ENCODE peak calls at places on chromosomes 12 and 14, in four cellular contexts. One of them, this sample, is unnamed.

GRCh38 chr14:95431199-95432145 is 85.0 kb downstream of the SYNE3 start:
- DNase-seq in PC-9: no peak
- DNase-seq in HL-60: peak
- DNase-seq in fibroblast of lung: peak
- DNase-seq in this sample: no peak

GRCh38 chr12:561908-562593 is 101.2 kb downstream of the NINJ2 start:
- DNase-seq in PC-9: no peak
- DNase-seq in HL-60: peak
- DNase-seq in fibroblast of lung: no peak
- DNase-seq in this sample: no peak

GRCh38 chr12:50677858-50678257 is 86.0 kb upstream of the ATF1 start:
- DNase-seq in fibroblast of lung: peak
- DNase-seq in HL-60: no peak
- DNase-seq in PC-9: no peak
- DNase-seq in this sample: no peak

GRCh38 chr12:575129-575502 is 88.1 kb downstream of the NINJ2 start:
- DNase-seq in fibroblast of lung: no peak
- DNase-seq in PC-9: no peak
- DNase-seq in HL-60: no peak
- DNase-seq in this sample: no peak

GRCh38 chr12:321606-322326 is 59.1 kb upstream of the SLC6A13 start:
- DNase-seq in PC-9: peak
- DNase-seq in fibroblast of lung: peak
- DNase-seq in HL-60: no peak
- DNase-seq in this sample: no peak

GRCh38 chr14:88327497-88327896 is 4.4 kb upstream of the KCNK10 start:
- DNase-seq in fibroblast of lung: no peak
- DNase-seq in PC-9: no peak
- DNase-seq in HL-60: no peak
- DNase-seq in this sample: no peak

GRCh38 chr12:46998811-46999368 is 80.5 kb upstream of the PCED1B start:
- DNase-seq in HL-60: no peak
- DNase-seq in PC-9: peak
- DNase-seq in fibroblast of lung: peak
- DNase-seq in this sample: no peak

GRCh38 chr12:70719672-70720420 is 82.6 kb upstream of the PTPRB start:
- DNase-seq in fibroblast of lung: peak
- DNase-seq in PC-9: no peak
- DNase-seq in HL-60: peak
- DNase-seq in this sample: no peak

GRCh38 chr12:11621797-11622423 is 27.6 kb upstream of the ETV6 start:
- DNase-seq in PC-9: no peak
- DNase-seq in HL-60: peak
- DNase-seq in fibroblast of lung: no peak
- DNase-seq in this sample: no peak

GRCh38 chr12:74499192-74499591 is 38.4 kb upstream of the ATXN7L3B start:
- DNase-seq in fibroblast of lung: no peak
- DNase-seq in PC-9: no peak
- DNase-seq in HL-60: no peak
- DNase-seq in this sample: no peak

GRCh38 chr14:32578181-32578580 is 249.1 kb downstream of the AKAP6 start:
- DNase-seq in fibroblast of lung: no peak
- DNase-seq in PC-9: no peak
- DNase-seq in HL-60: no peak
- DNase-seq in this sample: no peak

GRCh38 chr12:4434299-4434698 is 11.3 kb downstream of the FGF6 start:
- DNase-seq in HL-60: no peak
- DNase-seq in fibroblast of lung: no peak
- DNase-seq in PC-9: no peak
- DNase-seq in this sample: no peak

GRCh38 chr12:31600252-31600651 is 9.3 kb upstream of the DENND5B start:
- DNase-seq in fibroblast of lung: no peak
- DNase-seq in HL-60: peak
- DNase-seq in PC-9: no peak
- DNase-seq in this sample: no peak
- TF ChIP-seq CTCF in fibroblast of lung: no peak
- TF ChIP-seq CTCF in HL-60: no peak
- TF ChIP-seq CTCF in PC-9: no peak
- TF ChIP-seq CTCF in this sample: no peak

GRCh38 chr14:85276829-85277228 is 253.1 kb upstream of the FLRT2 start:
- DNase-seq in HL-60: no peak
- DNase-seq in fibroblast of lung: no peak
- DNase-seq in PC-9: no peak
- DNase-seq in this sample: no peak
- TF ChIP-seq CTCF in HL-60: no peak
- TF ChIP-seq CTCF in fibroblast of lung: no peak
- TF ChIP-seq CTCF in PC-9: no peak
- TF ChIP-seq CTCF in this sample: no peak

DNA sequence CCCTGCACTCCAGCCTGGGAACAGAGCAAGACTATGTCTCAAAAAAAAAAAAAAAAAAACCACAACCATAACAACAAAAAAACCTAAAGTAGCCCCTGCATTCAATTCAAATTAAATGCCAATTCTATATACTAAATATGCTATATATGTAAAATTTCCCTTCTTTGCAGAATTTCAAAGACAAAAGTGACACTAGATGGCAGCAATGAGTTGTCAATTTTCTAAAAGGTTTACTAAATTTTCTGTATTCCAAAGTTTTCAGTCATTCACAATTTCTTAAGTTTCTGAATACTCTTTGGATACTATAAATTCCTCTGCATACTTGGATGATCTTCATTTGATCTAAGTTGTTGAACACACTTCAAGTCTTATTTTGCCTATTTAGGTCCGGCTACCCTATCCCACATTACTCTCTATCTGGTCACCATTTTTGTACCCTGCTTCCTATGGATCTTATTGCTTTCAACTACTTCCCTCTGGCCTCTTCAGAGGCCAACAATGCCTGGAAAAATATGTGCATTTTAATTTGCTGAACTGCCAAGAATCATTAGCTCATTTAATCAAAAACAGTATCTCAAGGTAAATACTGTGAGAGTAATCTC is 27.9 kb downstream of the HNRNPC start:
- DNase-seq in HL-60: no peak
- DNase-seq in PC-9: no peak
- DNase-seq in fibroblast of lung: peak
- DNase-seq in this sample: no peak
- TF ChIP-seq CTCF in HL-60: no peak
- TF ChIP-seq CTCF in PC-9: peak
- TF ChIP-seq CTCF in fibroblast of lung: no peak
- TF ChIP-seq CTCF in this sample: peak

DNA sequence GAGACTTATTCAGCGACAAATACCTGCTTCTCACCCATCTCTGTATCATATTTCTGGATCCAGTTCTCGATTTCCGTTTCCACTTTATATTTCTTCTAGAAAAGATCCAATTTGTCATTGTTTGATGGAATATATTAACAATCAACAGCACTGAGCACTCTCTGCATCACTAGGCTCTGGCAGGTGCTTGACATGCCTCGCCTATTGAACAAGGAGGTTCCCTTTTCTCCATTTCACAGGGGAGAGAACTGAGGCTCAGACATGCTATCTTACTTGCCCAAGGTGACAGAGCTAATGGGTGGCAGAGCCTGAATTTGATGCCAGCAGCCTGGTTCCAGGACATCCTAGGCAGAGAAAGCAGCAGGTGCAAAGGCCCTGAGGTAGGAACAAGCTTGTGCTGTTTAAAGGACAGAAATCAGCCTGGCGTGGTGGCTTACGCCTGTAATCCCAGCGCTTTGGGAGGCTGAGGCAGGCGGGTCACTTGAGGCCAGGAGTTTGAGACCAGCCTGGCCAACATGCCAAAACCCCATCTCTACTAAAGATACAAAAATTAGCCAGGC is 12.1 kb downstream of the RITA1 start:
- DNase-seq in PC-9: no peak
- DNase-seq in fibroblast of lung: no peak
- DNase-seq in HL-60: no peak
- DNase-seq in this sample: no peak
- TF ChIP-seq CTCF in PC-9: no peak
- TF ChIP-seq CTCF in fibroblast of lung: no peak
- TF ChIP-seq CTCF in HL-60: no peak
- TF ChIP-seq CTCF in this sample: no peak

DNA sequence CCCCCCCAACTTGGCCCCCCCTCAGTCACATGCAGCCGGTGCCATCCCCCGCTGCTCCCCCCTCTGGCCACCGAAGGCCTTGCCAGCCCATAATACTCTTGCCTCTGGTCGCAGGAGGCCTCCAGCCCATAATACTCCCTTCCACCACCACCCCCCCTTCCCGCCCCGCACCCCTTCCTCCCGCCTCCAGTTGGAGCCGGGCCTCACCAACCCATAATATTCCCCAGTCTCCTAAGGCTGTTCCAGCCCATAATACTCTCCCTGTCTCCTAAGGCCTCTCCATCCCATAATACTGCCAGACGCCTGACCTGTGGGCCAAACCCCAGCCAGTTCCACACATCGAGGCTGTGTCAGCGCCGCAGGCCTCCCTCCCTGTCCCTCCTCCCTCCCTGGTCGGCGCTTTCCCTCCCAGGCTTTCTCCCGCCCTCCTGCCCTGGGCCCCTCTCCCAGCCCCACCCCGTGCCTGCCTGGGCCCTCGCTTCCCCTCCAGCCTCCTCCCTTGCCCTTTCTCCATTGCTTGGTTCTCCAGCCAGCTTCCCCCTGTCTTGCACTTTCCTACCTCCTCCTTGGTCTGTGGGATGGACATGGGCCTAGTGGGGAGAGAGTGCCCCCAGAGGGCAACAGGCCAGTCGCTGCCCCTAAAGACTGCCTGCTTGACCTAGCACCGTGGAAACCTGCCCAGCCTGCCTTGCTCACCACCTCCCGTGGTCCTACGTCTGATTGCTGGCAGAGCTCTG is 6.8 kb upstream of the CHD4 start:
- DNase-seq in PC-9: peak
- DNase-seq in HL-60: peak
- DNase-seq in fibroblast of lung: peak
- DNase-seq in this sample: peak
- TF ChIP-seq CTCF in PC-9: no peak
- TF ChIP-seq CTCF in HL-60: no peak
- TF ChIP-seq CTCF in fibroblast of lung: peak
- TF ChIP-seq CTCF in this sample: no peak

GRCh38 chr12:49089831-49090773 is 4.5 kb downstream of the DHH start:
- DNase-seq in PC-9: no peak
- DNase-seq in HL-60: peak
- DNase-seq in fibroblast of lung: peak
- DNase-seq in this sample: no peak
- TF ChIP-seq CTCF in PC-9: no peak
- TF ChIP-seq CTCF in HL-60: peak
- TF ChIP-seq CTCF in fibroblast of lung: no peak
- TF ChIP-seq CTCF in this sample: no peak

DNA sequence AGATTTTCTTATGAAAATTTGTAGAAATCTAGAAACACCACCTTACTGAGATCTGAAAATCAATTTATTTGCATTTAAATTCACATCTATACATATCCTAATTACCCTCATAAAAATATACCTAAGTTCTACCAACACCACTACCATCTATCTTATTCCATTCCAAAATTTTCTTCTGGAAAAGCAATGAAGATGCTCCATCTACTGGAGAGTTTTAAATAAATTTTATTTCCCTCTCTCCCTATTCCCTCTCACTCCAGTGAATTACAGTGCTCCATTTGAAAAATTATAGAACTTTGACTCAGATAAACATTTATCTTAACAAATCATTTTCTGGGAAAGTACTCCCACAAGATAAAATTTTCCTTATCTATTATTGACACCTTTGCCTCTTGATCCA is 2.3 kb upstream of the C14orf39 start:
- DNase-seq in HL-60: no peak
- DNase-seq in fibroblast of lung: no peak
- DNase-seq in PC-9: no peak
- DNase-seq in this sample: no peak
- TF ChIP-seq CTCF in HL-60: no peak
- TF ChIP-seq CTCF in fibroblast of lung: no peak
- TF ChIP-seq CTCF in PC-9: peak
- TF ChIP-seq CTCF in this sample: no peak

GRCh38 chr12:89162704-89163261 is 189.5 kb downstream of the DUSP6 start:
- DNase-seq in fibroblast of lung: peak
- DNase-seq in PC-9: peak
- DNase-seq in HL-60: peak
- DNase-seq in this sample: no peak

GRCh38 chr12:89163918-89164317 is 188.4 kb downstream of the DUSP6 start:
- DNase-seq in HL-60: peak
- DNase-seq in fibroblast of lung: no peak
- DNase-seq in PC-9: peak
- DNase-seq in this sample: no peak

GRCh38 chr12:89157413-89157812 is 194.9 kb downstream of the DUSP6 start:
- DNase-seq in PC-9: no peak
- DNase-seq in HL-60: no peak
- DNase-seq in fibroblast of lung: no peak
- DNase-seq in this sample: no peak

GRCh38 chr12:89161553-89161952 is 190.7 kb downstream of the DUSP6 start:
- DNase-seq in HL-60: peak
- DNase-seq in fibroblast of lung: no peak
- DNase-seq in PC-9: no peak
- DNase-seq in this sample: no peak

DNA sequence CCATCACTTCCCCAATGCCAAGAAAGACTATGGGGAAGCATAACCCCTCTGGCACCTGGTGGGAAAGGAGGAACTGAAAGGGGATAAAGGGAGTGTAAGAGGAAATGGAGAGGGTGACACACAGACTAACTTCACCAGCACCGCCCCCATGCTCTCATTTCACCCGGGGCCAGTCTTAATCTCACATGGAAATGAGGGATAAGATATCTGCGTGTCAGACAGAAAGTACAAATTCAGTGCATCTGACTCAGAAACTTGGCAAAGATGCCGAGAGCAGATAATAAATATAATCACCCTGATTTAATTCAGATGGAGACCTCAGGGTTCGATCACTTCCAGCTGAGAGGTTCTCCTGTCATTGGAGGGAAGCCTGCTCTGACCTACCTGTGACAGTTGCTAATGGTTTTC is 191.6 kb downstream of the DUSP6 start:
- DNase-seq in PC-9: peak
- DNase-seq in fibroblast of lung: peak
- DNase-seq in HL-60: peak
- DNase-seq in this sample: no peak
- TF ChIP-seq CTCF in PC-9: no peak
- TF ChIP-seq CTCF in fibroblast of lung: no peak
- TF ChIP-seq CTCF in HL-60: no peak
- TF ChIP-seq CTCF in this sample: no peak

GRCh38 chr12:59173696-59174095 is 253.4 kb upstream of the LRIG3 start:
- DNase-seq in fibroblast of lung: peak
- DNase-seq in PC-9: no peak
- DNase-seq in HL-60: no peak
- DNase-seq in this sample: no peak
- TF ChIP-seq CTCF in fibroblast of lung: peak
- TF ChIP-seq CTCF in PC-9: no peak
- TF ChIP-seq CTCF in HL-60: no peak
- TF ChIP-seq CTCF in this sample: no peak

GRCh38 chr14:102898298-102898697 is 24.2 kb upstream of the AMN start:
- DNase-seq in HL-60: no peak
- DNase-seq in fibroblast of lung: no peak
- DNase-seq in PC-9: no peak
- DNase-seq in this sample: no peak
- TF ChIP-seq CTCF in HL-60: no peak
- TF ChIP-seq CTCF in fibroblast of lung: no peak
- TF ChIP-seq CTCF in PC-9: no peak
- TF ChIP-seq CTCF in this sample: no peak

This sample was measured in CD4-positive, alpha-beta T cell.